ENCODE peak calls at places on chromosomes 6 and 20, in four cellular contexts. N is RWPE1, L is left ventricle myocardium inferior, F is heart right ventricle. R is an unnamed sample.

GRCh38 chr6:140105857-140106256 is 731.4 kb upstream of the CITED2 start:
- DNase-seq in N (peak; percentile 9), F (no peak), L (no peak), R (no peak)

GRCh38 chr6:56868687-56869086 is 86.2 kb upstream of the BEND6 start:
- DNase-seq in F (no peak), L (no peak), N (peak; percentile 57), R (no peak)

GRCh38 chr6:17790486-17790885 is 83.8 kb upstream of the NUP153 start:
- DNase-seq in L (no peak), N (no peak), F (no peak), R (no peak)

GRCh38 chr20:12414446-12415274 is 497.0 kb downstream of the BTBD3 start:
- DNase-seq in N (peak; percentile 5), L (no peak), F (no peak), R (no peak)

GRCh38 chr6:15326072-15326614 is 80.3 kb downstream of the JARID2 start:
- DNase-seq in L (no peak), F (no peak), N (no peak), R (no peak)

GRCh38 chr6:16305246-16305725 is 66.9 kb downstream of the GMPR start:
- DNase-seq in N (no peak), F (no peak), L (no peak), R (no peak)

GRCh38 chr6:29685718-29686326 is 4.9 kb upstream of the ZFP57 start:
- DNase-seq in N (no peak), F (peak; percentile 16), L (peak; percentile 37), R (no peak)

GRCh38 chr6:57193177-57193576 is 21.1 kb downstream of the BAG2 start:
- DNase-seq in L (no peak), F (no peak), N (no peak), R (no peak)

GRCh38 chr6:159217595-159218275 is 48.5 kb downstream of the FNDC1 start:
- DNase-seq in F (no peak), N (peak; percentile 36), L (no peak), R (no peak)

DNA sequence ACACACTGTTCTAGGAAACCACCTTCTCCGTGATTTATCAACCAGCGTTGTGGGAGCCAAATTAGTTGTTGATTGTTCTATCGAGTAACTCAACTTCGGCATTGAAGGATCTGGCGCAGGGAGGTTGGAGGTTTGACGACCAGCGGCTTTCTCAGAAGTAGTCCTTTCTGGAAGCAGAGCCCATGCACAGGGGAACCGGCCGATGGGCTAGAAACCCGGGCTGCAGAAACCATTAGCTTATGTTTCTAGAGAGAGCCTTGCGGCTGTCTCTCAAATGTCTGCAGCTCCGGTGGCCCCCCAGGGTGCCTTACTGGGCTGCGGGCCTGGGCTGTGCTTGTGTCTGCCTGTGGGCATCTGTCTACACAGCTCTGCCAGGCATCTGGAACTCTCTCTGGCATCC is 81.9 kb downstream of the EDN3 start:
- DNase-seq in L (no peak), F (no peak), N (no peak), R (no peak)
- TF ChIP-seq CTCF in L (no peak), F (no peak), N (no peak), R (no peak)

GRCh38 chr20:433300-433975 is 25.3 kb downstream of the RBCK1 start:
- DNase-seq in N (no peak), L (no peak), F (no peak), R (no peak)
- TF ChIP-seq CTCF in N (no peak), L (no peak), F (no peak), R (no peak)

DNA sequence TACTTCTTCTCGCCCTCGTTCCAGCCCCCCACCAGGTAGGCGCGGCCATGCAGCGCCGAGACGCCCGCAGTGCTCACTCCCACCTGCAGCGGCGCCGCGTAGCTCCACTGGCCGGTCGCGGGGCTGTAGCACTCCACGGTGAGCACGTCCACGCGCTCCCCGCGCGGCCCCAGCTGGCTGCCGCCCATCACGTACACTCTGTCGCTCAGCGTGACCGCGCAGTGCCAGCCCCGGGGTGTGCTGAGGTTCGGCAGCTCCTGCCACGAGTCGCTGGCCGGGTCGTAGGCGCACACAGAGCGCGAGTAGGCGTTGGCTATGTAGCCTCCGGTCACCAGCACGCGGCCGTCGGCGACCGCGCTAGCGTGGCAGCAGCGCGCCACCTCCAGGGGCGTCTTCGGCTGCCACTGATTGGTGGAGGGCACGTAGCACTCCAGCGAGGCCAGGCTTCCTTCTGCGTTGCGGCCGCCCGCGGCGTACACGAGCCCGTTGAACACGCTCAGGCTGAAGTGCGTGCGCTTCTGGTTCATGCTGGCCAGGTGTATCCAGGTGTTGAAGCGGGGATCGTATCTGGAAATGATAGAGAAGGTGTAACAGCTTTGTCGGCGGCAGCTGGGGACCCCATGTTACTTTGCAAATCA is 13.7 kb downstream of the KLHL31 start:
- DNase-seq in F (peak; percentile 41), N (peak; percentile 64), L (peak; percentile 53), R (peak; percentile 86)
- TF ChIP-seq CTCF in F (peak; percentile 30), N (peak; percentile 39), L (peak; percentile 23), R (no peak)

GRCh38 chr20:37575884-37576283 is 48.2 kb upstream of the BLCAP start:
- DNase-seq in F (no peak), N (no peak), L (no peak), R (no peak)
- TF ChIP-seq CTCF in F (no peak), N (no peak), L (no peak), R (no peak)

DNA sequence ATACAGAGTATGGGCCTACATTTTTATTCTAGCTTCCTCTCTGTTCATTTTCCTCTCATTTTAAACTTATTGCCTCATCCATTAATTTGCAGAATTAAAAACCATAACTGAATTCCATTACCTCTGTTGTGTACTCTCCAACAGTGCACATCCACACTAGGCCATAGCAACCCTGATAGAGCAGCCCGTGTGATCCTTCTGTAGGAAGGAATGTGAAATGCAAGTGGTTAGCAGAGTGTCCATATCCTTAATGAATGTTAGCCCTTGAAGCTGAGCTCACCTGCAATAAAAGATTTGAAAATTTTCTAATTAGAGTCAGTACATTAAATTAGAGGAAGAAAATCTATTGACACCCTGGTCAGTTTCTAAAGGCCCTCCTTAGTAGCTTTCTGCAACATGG is 6.5 kb upstream of the GRIK2 start:
- DNase-seq in L (no peak), N (no peak), F (no peak), R (no peak)
- TF ChIP-seq CTCF in L (peak; percentile 31), N (no peak), F (no peak), R (peak; percentile 61)

DNA sequence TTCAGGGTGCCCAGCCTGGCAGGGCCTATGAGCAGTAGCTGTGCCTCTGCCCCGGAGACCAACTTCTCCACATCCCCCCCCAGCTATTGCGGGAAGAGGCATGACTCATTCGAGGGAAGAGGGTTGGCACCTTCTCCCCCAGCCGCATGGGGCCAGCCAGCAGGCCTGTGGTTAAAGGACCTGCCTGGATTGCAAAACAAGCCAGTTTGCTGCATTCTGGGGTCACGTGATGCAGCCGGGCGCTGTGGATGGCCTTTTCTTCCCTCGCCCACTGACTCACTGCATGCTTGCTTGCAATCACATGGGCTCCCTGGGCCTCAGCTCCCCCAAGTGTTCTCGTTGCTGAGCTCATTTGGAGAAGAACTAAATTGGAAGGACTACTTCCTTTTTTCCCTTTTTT is 182.5 kb downstream of the MAFB start:
- DNase-seq in N (peak; percentile 99), F (peak; percentile 78), L (peak; percentile 84), R (no peak)
- TF ChIP-seq CTCF in N (no peak), F (no peak), L (no peak), R (no peak)

GRCh38 chr20:62413896-62414481 is 6.9 kb upstream of the CABLES2 start:
- DNase-seq in F (no peak), L (no peak), N (no peak), R (no peak)
- TF ChIP-seq CTCF in F (no peak), L (no peak), N (peak; percentile 24), R (peak; percentile 33)